ENCODE peak calls at places on chromosome 13, in six cellular contexts. N is activated CD4-positive, alpha-beta T cell treated with anti-CD3 and anti-CD28 coated beads, Interleukin-2, amount 10 ng/mL, durations not matched to agents 7 days and 5 days; P is NCI-H510A treated with DMSO at 0.1 percent for 48 hours; D is RPMI8226; M is tibial nerve; L is Peyer's patch. B is an unnamed sample.

GRCh38 chr13:113411216-113412023 is 41.9 kb downstream of the ADPRHL1 start:
- DNase-seq in M (no peak), N (no peak), L (peak; percentile 59), P (no peak), D (no peak), B (peak; percentile 62)

GRCh38 chr13:102401305-102401704 is 543 bp downstream of the FGF14 start:
- DNase-seq in P (no peak), N (no peak), M (no peak), L (no peak), D (no peak), B (no peak)

GRCh38 chr13:45194081-45194939 is 6.5 kb downstream of the KCTD4 start:
- DNase-seq in M (peak; percentile 43), D (no peak), N (no peak), L (no peak), P (no peak), B (no peak)

GRCh38 chr13:99656843-99657506 is 155.7 kb downstream of the TM9SF2 start:
- DNase-seq in P (peak; percentile 17), L (no peak), D (no peak), M (no peak), N (peak; percentile 57), B (no peak)

GRCh38 chr13:106132216-106132615 is 403.2 kb downstream of the EFNB2 start:
- DNase-seq in M (no peak), N (no peak), L (no peak), D (no peak), P (no peak), B (no peak)

GRCh38 chr13:53098455-53098854 is 69.8 kb downstream of the OLFM4 start:
- DNase-seq in N (no peak), M (no peak), L (no peak), P (no peak), D (no peak), B (no peak)

GRCh38 chr13:97274782-97275252 is 52.7 kb downstream of the MBNL2 start:
- DNase-seq in L (no peak), D (no peak), M (no peak), N (no peak), P (no peak), B (no peak)

GRCh38 chr13:108154421-108154858 is 60.9 kb downstream of the LIG4 start:
- DNase-seq in N (no peak), P (peak; percentile 83), D (no peak), L (peak; percentile 80), M (no peak), B (no peak)

GRCh38 chr13:109256866-109257760 is 529.3 kb downstream of the IRS2 start:
- DNase-seq in P (no peak), D (no peak), N (no peak), M (no peak), L (no peak), B (peak; percentile 81)

GRCh38 chr13:40812102-40812501 is 22.7 kb downstream of the SLC25A15 start:
- DNase-seq in P (no peak), M (no peak), N (no peak), D (no peak), L (no peak), B (no peak)

GRCh38 chr13:110062077-110062776 is 244.7 kb downstream of the COL4A1 start:
- DNase-seq in M (no peak), P (no peak), D (no peak), N (no peak), L (no peak), B (no peak)

GRCh38 chr13:100330662-100331061 is 241.8 kb downstream of the PCCA start:
- DNase-seq in P (no peak), N (no peak), D (no peak), M (no peak), L (no peak), B (no peak)

B was measured in RWPE2.